ENCODE peak calls at places on chromosome 1, in nine cellular contexts. R, H, Q, W, F, I, B, Z and J are unnamed samples.

GRCh38 chr1:159054427-159054826 is 22.1 kb downstream of the AIM2 start:
- DNase-seq in R (no peak), H (no peak), Q (no peak), W (no peak), F (no peak), I (no peak), B (no peak), Z (no peak), J (no peak)

GRCh38 chr1:107139833-107140702 is 771 bp upstream of the NTNG1 start:
- DNase-seq in R (no peak), H (no peak), Q (peak), W (peak), F (no peak), I (peak), B (peak), Z (peak), J (no peak)

GRCh38 chr1:203367051-203367450 is 16.1 kb upstream of the FMOD start:
- DNase-seq in R (no peak), H (no peak), Q (no peak), W (no peak), F (no peak), I (no peak), B (no peak), Z (no peak), J (peak)

GRCh38 chr1:101140041-101140718 is 96.6 kb upstream of the S1PR1 start:
- DNase-seq in R (no peak), H (no peak), Q (no peak), W (no peak), F (no peak), I (no peak), B (no peak), Z (no peak), J (no peak)

GRCh38 chr1:36084502-36085115 is 715 bp downstream of the TEKT2 start:
- DNase-seq in R (no peak), H (no peak), Q (no peak), W (no peak), F (no peak), I (no peak), B (no peak), Z (peak), J (no peak)

GRCh38 chr1:101131239-101131924 is 105.4 kb upstream of the S1PR1 start:
- DNase-seq in R (no peak), H (no peak), Q (no peak), W (no peak), F (no peak), I (no peak), B (no peak), Z (no peak), J (no peak)

GRCh38 chr1:79232831-79233230 is 226.3 kb upstream of the ADGRL4 start:
- DNase-seq in R (no peak), H (no peak), Q (no peak), W (no peak), F (no peak), I (no peak), B (no peak), Z (no peak), J (no peak)

GRCh38 chr1:109466440-109467300 is at the start of gene SYPL2:
- DNase-seq in R (peak), H (no peak), Q (peak), W (no peak), F (no peak), I (no peak), B (no peak), Z (no peak), J (peak)

GRCh38 chr1:75316230-75316629 is 182.0 kb downstream of the LHX8 start:
- DNase-seq in R (no peak), H (no peak), Q (no peak), W (no peak), F (no peak), I (no peak), B (no peak), Z (no peak), J (no peak)

GRCh38 chr1:206456577-206457375 is 13.5 kb upstream of the IKBKE start:
- DNase-seq in R (no peak), H (no peak), Q (no peak), W (no peak), F (no peak), I (no peak), B (no peak), Z (no peak), J (no peak)